ENCODE peak calls at places on chromosomes 11 and 22, in seven cellular contexts. W is hypothalamus; X is pancreas; M is T-helper 2 cell; E is COLO829; L is activated CD4-positive, alpha-beta T cell treated with anti-CD3 and anti-CD28 coated beads, Interleukin-2, amount 10 ng/mL, durations not matched to agents 7 days and 5 days; H is GM13976. U is an unnamed sample.

GRCh38 chr22:39941661-39942060 is 18.5 kb upstream of the TMA7B start:
- DNase-seq in W (no peak), X (no peak), M (no peak), E (no peak), L (no peak), H (no peak), U (no peak)

GRCh38 chr11:34168642-34169051 is 63.2 kb downstream of the NAT10 start:
- DNase-seq in W (no peak), X (no peak), M (no peak), E (no peak), L (no peak), H (no peak), U (no peak)

GRCh38 chr11:66059966-66060680 is 8.0 kb downstream of the SF3B2 start:
- DNase-seq in W (no peak), X (no peak), M (no peak), E (no peak), L (no peak), H (no peak), U (no peak)

GRCh38 chr11:107859459-107860239 is 1.1 kb upstream of the SLC35F2 start:
- DNase-seq in W (no peak), X (peak), M (no peak), E (no peak), L (peak), H (peak), U (peak)

GRCh38 chr11:123063396-123064267 is 1.7 kb upstream of the HSPA8 start:
- DNase-seq in W (no peak), X (peak), M (peak), E (no peak), L (peak), H (no peak), U (peak)

GRCh38 chr11:120064341-120064740 is 73.6 kb downstream of the TRIM29 start:
- DNase-seq in W (no peak), X (no peak), M (no peak), E (no peak), L (no peak), H (no peak), U (no peak)

GRCh38 chr11:88292156-88292844 is 45.2 kb downstream of the CTSC start:
- DNase-seq in W (no peak), X (peak), M (no peak), E (peak), L (no peak), H (no peak), U (peak)

GRCh38 chr11:108713076-108713790 is 48.4 kb downstream of the DDX10 start:
- DNase-seq in W (no peak), X (no peak), M (no peak), E (no peak), L (no peak), H (peak), U (no peak)

GRCh38 chr11:113896156-113896879 is 8.3 kb upstream of the HTR3B start:
- DNase-seq in W (no peak), X (peak), M (no peak), E (no peak), L (peak), H (peak), U (peak)

U was measured in SK-MEL-5.